ENCODE peak calls at places on chromosomes 2 and 18, in four cellular contexts. One of them, this sample, is unnamed.
A peak's percentile ranks its signal among the peaks of the same experiment; 100 is the strongest.

GRCh38 chr18:22188551-22189267 is 19.3 kb downstream of the GATA6 start:
- DNase-seq in endothelial cell of umbilical vein: peak; percentile 51
- DNase-seq in left ventricle myocardium inferior: peak; percentile 52
- DNase-seq in uterus: no peak
- DNase-seq in this sample: peak; percentile 71

GRCh38 chr2:38037757-38038615 is 38.0 kb downstream of the CYP1B1 start:
- DNase-seq in left ventricle myocardium inferior: peak; percentile 32
- DNase-seq in uterus: peak; percentile 56
- DNase-seq in endothelial cell of umbilical vein: no peak
- DNase-seq in this sample: no peak

GRCh38 chr2:207078186-207078798 is 87.5 kb downstream of the KLF7 start:
- DNase-seq in uterus: no peak
- DNase-seq in endothelial cell of umbilical vein: no peak
- DNase-seq in left ventricle myocardium inferior: no peak
- DNase-seq in this sample: no peak

GRCh38 chr2:63735931-63736820 is 105.5 kb upstream of the UGP2 start:
- DNase-seq in left ventricle myocardium inferior: no peak
- DNase-seq in uterus: no peak
- DNase-seq in endothelial cell of umbilical vein: peak; percentile 77
- DNase-seq in this sample: no peak

GRCh38 chr2:118128826-118129225 is 40.6 kb downstream of the INSIG2 start:
- DNase-seq in uterus: no peak
- DNase-seq in left ventricle myocardium inferior: no peak
- DNase-seq in endothelial cell of umbilical vein: no peak
- DNase-seq in this sample: no peak

GRCh38 chr18:44742741-44743311 is 62.1 kb downstream of the SETBP1 start:
- DNase-seq in left ventricle myocardium inferior: peak; percentile 54
- DNase-seq in uterus: peak; percentile 76
- DNase-seq in endothelial cell of umbilical vein: no peak
- DNase-seq in this sample: no peak

GRCh38 chr18:67636597-67637385 is 120.3 kb upstream of the DSEL start:
- DNase-seq in left ventricle myocardium inferior: no peak
- DNase-seq in uterus: no peak
- DNase-seq in endothelial cell of umbilical vein: no peak
- DNase-seq in this sample: no peak

GRCh38 chr18:3027301-3027700 is 14.4 kb upstream of the LPIN2 start:
- DNase-seq in endothelial cell of umbilical vein: no peak
- DNase-seq in uterus: no peak
- DNase-seq in left ventricle myocardium inferior: no peak
- DNase-seq in this sample: no peak

GRCh38 chr2:37740330-37740729 is 68.9 kb upstream of the CDC42EP3 start:
- DNase-seq in left ventricle myocardium inferior: no peak
- DNase-seq in endothelial cell of umbilical vein: peak; percentile 4
- DNase-seq in uterus: no peak
- DNase-seq in this sample: no peak

GRCh38 chr2:128751751-128752150 is 433.1 kb upstream of the HS6ST1 start:
- DNase-seq in uterus: no peak
- DNase-seq in left ventricle myocardium inferior: no peak
- DNase-seq in endothelial cell of umbilical vein: no peak
- DNase-seq in this sample: no peak

DNA sequence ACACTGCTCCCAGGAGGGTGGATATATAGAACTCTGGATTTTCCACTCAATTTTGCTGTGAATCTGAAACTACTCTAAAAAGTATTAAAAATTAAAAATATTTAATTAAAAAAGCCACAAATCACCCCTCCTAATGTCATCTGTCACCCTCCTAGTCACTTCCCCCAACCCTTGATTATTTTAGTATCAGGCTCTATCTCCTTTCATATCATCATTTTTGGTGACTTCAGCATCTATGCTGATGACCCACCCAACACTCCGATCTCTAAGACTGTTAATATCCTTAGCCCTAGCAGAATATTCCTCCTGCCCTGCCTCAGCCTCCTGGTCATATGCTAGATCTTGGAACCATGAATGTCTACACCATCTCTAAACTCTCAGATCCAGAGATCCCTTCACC is 128.3 kb upstream of the SLC1A4 start:
- DNase-seq in endothelial cell of umbilical vein: no peak
- DNase-seq in left ventricle myocardium inferior: no peak
- DNase-seq in uterus: no peak
- DNase-seq in this sample: no peak
- H3K4me1 ChIP-seq in endothelial cell of umbilical vein: peaks cover 20% of the 10 kb centered on the region
- H3K4me1 ChIP-seq in left ventricle myocardium inferior: peaks cover 56% of the 10 kb centered on the region
- H3K4me1 ChIP-seq in uterus: peaks cover 9% of the 10 kb centered on the region
- H3K4me1 ChIP-seq in this sample: peaks cover 11% of the 10 kb centered on the region

GRCh38 chr18:7624697-7625096 is 57.6 kb downstream of the PTPRM start:
- DNase-seq in left ventricle myocardium inferior: no peak
- DNase-seq in endothelial cell of umbilical vein: no peak
- DNase-seq in uterus: no peak
- DNase-seq in this sample: no peak
- H3K4me1 ChIP-seq in left ventricle myocardium inferior: peaks cover 99% of the 10 kb centered on the region
- H3K4me1 ChIP-seq in endothelial cell of umbilical vein: peaks cover 13% of the 10 kb centered on the region
- H3K4me1 ChIP-seq in uterus: no peaks in the 10 kb centered on the region
- H3K4me1 ChIP-seq in this sample: peaks cover 14% of the 10 kb centered on the region

DNA sequence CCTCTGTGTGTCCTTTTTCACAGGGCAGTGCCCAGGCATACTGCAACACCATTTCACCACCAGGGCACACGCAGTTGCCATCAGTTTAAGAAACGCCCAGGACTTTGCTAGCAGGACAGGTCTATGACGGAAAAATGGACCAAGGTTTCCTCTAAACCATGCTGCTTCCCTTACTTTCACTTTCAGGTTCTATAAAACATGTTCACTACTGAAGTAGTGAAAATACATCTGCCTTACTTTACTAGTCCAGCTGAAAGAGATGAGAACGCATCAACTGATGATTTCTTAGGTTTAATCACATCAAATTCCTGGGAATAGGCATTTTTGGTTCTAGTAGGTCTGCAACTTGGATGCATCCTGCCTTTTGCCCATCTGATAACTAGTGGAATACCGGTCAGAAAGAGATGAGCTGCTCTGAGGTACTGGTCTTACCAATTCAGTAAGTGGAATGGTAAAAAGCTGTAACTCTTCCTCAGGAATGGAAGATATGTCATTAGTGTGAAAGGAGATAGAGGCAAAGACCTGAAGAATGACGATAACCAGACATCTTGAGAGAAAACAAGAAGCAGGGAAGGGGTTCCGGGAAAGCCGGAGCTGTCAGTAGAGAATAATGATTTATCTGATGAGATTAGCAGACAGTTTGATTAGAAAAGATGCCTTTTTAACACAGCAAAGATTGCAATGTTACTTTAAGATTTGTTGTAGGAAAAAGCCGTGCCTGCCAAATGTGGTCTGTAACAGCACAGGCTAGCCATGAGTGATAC is 110.3 kb downstream of the TCF4 start:
- DNase-seq in left ventricle myocardium inferior: no peak
- DNase-seq in endothelial cell of umbilical vein: peak; percentile 81
- DNase-seq in uterus: no peak
- DNase-seq in this sample: no peak
- H3K4me1 ChIP-seq in left ventricle myocardium inferior: peaks cover 38% of the 10 kb centered on the region
- H3K4me1 ChIP-seq in endothelial cell of umbilical vein: peaks cover 35% of the 10 kb centered on the region
- H3K4me1 ChIP-seq in uterus: no peaks in the 10 kb centered on the region
- H3K4me1 ChIP-seq in this sample: no peaks in the 10 kb centered on the region

GRCh38 chr2:233418761-233419625 is 64.7 kb downstream of the DGKD start:
- DNase-seq in endothelial cell of umbilical vein: peak; percentile 87
- DNase-seq in left ventricle myocardium inferior: peak; percentile 64
- DNase-seq in uterus: no peak
- DNase-seq in this sample: peak; percentile 47
- H3K4me1 ChIP-seq in endothelial cell of umbilical vein: peaks cover 41% of the 10 kb centered on the region
- H3K4me1 ChIP-seq in left ventricle myocardium inferior: peaks cover 84% of the 10 kb centered on the region
- H3K4me1 ChIP-seq in uterus: no peaks in the 10 kb centered on the region
- H3K4me1 ChIP-seq in this sample: peaks cover 52% of the 10 kb centered on the region

DNA sequence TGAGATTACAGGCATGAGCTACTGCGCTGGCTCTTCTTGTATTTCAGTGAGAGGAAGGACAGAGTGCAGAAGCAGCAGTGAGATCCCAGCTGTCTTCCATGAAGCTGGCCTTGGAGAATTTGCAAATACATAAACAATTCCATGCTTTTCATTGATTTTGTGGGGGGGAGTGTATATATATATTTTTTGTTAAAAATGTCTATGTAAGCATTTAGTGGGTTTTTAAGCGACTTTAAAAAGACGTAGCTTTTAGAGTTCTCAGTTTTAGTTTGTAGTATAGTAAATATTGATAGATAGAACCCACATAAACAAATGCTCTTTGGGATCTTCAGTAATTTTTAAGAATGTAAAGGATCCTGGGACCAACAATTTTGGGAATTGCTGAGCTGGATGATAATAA is 6.3 kb downstream of the RBFA start:
- DNase-seq in endothelial cell of umbilical vein: no peak
- DNase-seq in left ventricle myocardium inferior: no peak
- DNase-seq in uterus: no peak
- DNase-seq in this sample: no peak
- H3K4me1 ChIP-seq in endothelial cell of umbilical vein: peaks cover 3% of the 10 kb centered on the region
- H3K4me1 ChIP-seq in left ventricle myocardium inferior: peaks cover 4% of the 10 kb centered on the region
- H3K4me1 ChIP-seq in uterus: no peaks in the 10 kb centered on the region
- H3K4me1 ChIP-seq in this sample: no peaks in the 10 kb centered on the region

GRCh38 chr2:108348816-108349570 is 28.8 kb upstream of the SULT1C4 start:
- DNase-seq in left ventricle myocardium inferior: no peak
- DNase-seq in uterus: no peak
- DNase-seq in endothelial cell of umbilical vein: no peak
- DNase-seq in this sample: no peak
- H3K4me1 ChIP-seq in left ventricle myocardium inferior: no peaks in the 10 kb centered on the region
- H3K4me1 ChIP-seq in uterus: no peaks in the 10 kb centered on the region
- H3K4me1 ChIP-seq in endothelial cell of umbilical vein: no peaks in the 10 kb centered on the region
- H3K4me1 ChIP-seq in this sample: no peaks in the 10 kb centered on the region

GRCh38 chr2:233105156-233105895 is 45.2 kb downstream of the INPP5D start:
- DNase-seq in uterus: no peak
- DNase-seq in endothelial cell of umbilical vein: no peak
- DNase-seq in left ventricle myocardium inferior: no peak
- DNase-seq in this sample: no peak
- H3K4me1 ChIP-seq in uterus: no peaks in the 10 kb centered on the region
- H3K4me1 ChIP-seq in endothelial cell of umbilical vein: peaks cover 4% of the 10 kb centered on the region
- H3K4me1 ChIP-seq in left ventricle myocardium inferior: no peaks in the 10 kb centered on the region
- H3K4me1 ChIP-seq in this sample: no peaks in the 10 kb centered on the region

GRCh38 chr2:17752281-17752680 is 1.3 kb downstream of the SMC6 start:
- DNase-seq in endothelial cell of umbilical vein: peak; percentile 18
- DNase-seq in left ventricle myocardium inferior: no peak
- DNase-seq in uterus: no peak
- DNase-seq in this sample: no peak

GRCh38 chr2:17747684-17748452 is 5.7 kb downstream of the SMC6 start:
- DNase-seq in endothelial cell of umbilical vein: no peak
- DNase-seq in uterus: no peak
- DNase-seq in left ventricle myocardium inferior: no peak
- DNase-seq in this sample: no peak

GRCh38 chr2:17752892-17753802 is 463 bp downstream of the SMC6 start:
- DNase-seq in endothelial cell of umbilical vein: peak; percentile 59
- DNase-seq in uterus: no peak
- DNase-seq in left ventricle myocardium inferior: peak; percentile 37
- DNase-seq in this sample: peak; percentile 71

GRCh38 chr2:17749753-17750438 is 3.7 kb downstream of the SMC6 start:
- DNase-seq in endothelial cell of umbilical vein: no peak
- DNase-seq in left ventricle myocardium inferior: no peak
- DNase-seq in uterus: no peak
- DNase-seq in this sample: no peak

DNA sequence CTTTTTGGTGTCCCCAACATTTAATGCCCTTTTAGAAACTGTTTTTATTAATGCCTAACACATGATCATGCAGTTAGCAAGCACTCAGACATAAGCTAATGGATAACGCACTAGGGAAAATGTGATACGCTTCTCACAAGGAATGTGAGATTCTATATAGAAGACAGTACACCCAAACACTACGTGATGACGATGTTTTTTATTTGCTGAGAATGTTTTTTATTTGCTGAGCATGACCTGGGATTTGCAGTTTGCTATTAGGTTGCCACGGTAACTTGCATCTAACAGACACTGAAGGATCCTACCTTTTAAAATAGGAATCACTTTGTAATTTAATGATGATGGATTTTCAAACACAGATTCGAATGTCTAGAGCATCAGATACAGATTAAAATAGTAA is 4.9 kb downstream of the SMC6 start:
- DNase-seq in uterus: no peak
- DNase-seq in left ventricle myocardium inferior: no peak
- DNase-seq in endothelial cell of umbilical vein: no peak
- DNase-seq in this sample: no peak
- H3K4me1 ChIP-seq in uterus: no peaks in the 10 kb centered on the region
- H3K4me1 ChIP-seq in left ventricle myocardium inferior: peaks cover 24% of the 10 kb centered on the region
- H3K4me1 ChIP-seq in endothelial cell of umbilical vein: peaks cover 13% of the 10 kb centered on the region
- H3K4me1 ChIP-seq in this sample: peaks cover 8% of the 10 kb centered on the region

GRCh38 chr2:159136405-159136804 is 150.1 kb downstream of the WDSUB1 start:
- DNase-seq in uterus: no peak
- DNase-seq in endothelial cell of umbilical vein: no peak
- DNase-seq in left ventricle myocardium inferior: no peak
- DNase-seq in this sample: no peak
- H3K4me1 ChIP-seq in uterus: peaks cover 6% of the 10 kb centered on the region
- H3K4me1 ChIP-seq in endothelial cell of umbilical vein: peaks cover 92% of the 10 kb centered on the region
- H3K4me1 ChIP-seq in left ventricle myocardium inferior: peaks cover 98% of the 10 kb centered on the region
- H3K4me1 ChIP-seq in this sample: peaks cover 69% of the 10 kb centered on the region

This sample was measured in tibial artery.